ENCODE peak calls at places on chromosomes 7 and 10, in eight cellular contexts. O is mesenchymal stem cell; I is CD8-positive, alpha-beta T cell; P is heart right ventricle; M is suprapubic skin; Z is MM.1S; W is CD4-positive, alpha-beta memory T cell; V is colonic mucosa. N is an unnamed sample.

GRCh38 chr10:133002685-133003084 is 60.3 kb upstream of the CFAP46 start:
- DNase-seq in O (no peak), I (no peak), P (no peak), M (no peak), Z (no peak), W (no peak), V (no peak), N (no peak)

GRCh38 chr7:80106498-80107113 is 28.0 kb upstream of the GNAI1 start:
- DNase-seq in O (peak; percentile 35), I (no peak), P (no peak), M (no peak), Z (peak; percentile 53), W (no peak), V (no peak), N (no peak)

GRCh38 chr7:101400751-101401150 is 38.1 kb downstream of the COL26A1 start:
- DNase-seq in O (no peak), I (no peak), P (no peak), M (no peak), Z (no peak), W (no peak), V (no peak), N (no peak)

GRCh38 chr7:1351881-1352625 is 107.2 kb downstream of the MICALL2 start:
- DNase-seq in O (no peak), I (no peak), P (no peak), M (no peak), Z (no peak), W (no peak), V (no peak), N (no peak)

GRCh38 chr7:45663167-45663921 is 89.2 kb downstream of the ADCY1 start:
- DNase-seq in O (peak; percentile 20), I (peak; percentile 10), P (peak; percentile 18), M (peak; percentile 76), Z (no peak), W (no peak), V (peak; percentile 32), N (no peak)

GRCh38 chr10:31152421-31153133 is 120.9 kb upstream of the ZNF438 start:
- DNase-seq in O (no peak), I (no peak), P (peak; percentile 77), M (no peak), Z (no peak), W (no peak), V (no peak), N (no peak)

GRCh38 chr10:118926441-118926840 is 103.1 kb upstream of the NANOS1 start:
- DNase-seq in O (no peak), I (no peak), P (no peak), M (no peak), Z (no peak), W (no peak), V (no peak), N (no peak)

GRCh38 chr10:69124558-69125121 is 662 bp downstream of the VPS26A start:
- DNase-seq in O (peak; percentile 78), I (peak; percentile 51), P (peak; percentile 40), M (no peak), Z (peak; percentile 56), W (peak; percentile 52), V (peak; percentile 74), N (peak; percentile 55)

GRCh38 chr7:64686493-64687184 is 20.7 kb downstream of the ZNF107 start:
- DNase-seq in O (no peak), I (no peak), P (no peak), M (no peak), Z (no peak), W (no peak), V (no peak), N (no peak)

GRCh38 chr7:137020351-137020750 is 151.9 kb downstream of the CHRM2 start:
- DNase-seq in O (no peak), I (no peak), P (no peak), M (no peak), Z (no peak), W (no peak), V (no peak), N (no peak)

GRCh38 chr7:43511769-43512515 is 71.0 kb upstream of the STK17A start:
- DNase-seq in O (no peak), I (no peak), P (no peak), M (no peak), Z (no peak), W (no peak), V (no peak), N (no peak)

GRCh38 chr10:130687566-130687965 is 551.4 kb downstream of the GLRX3 start:
- DNase-seq in O (no peak), I (no peak), P (no peak), M (no peak), Z (no peak), W (no peak), V (no peak), N (no peak)

GRCh38 chr7:140192176-140192575 is 15.4 kb upstream of the KDM7A start:
- DNase-seq in O (no peak), I (no peak), P (no peak), M (no peak), Z (no peak), W (no peak), V (no peak), N (no peak)

GRCh38 chr10:131851332-131851731 is 49.5 kb upstream of the PPP2R2D start:
- DNase-seq in O (no peak), I (no peak), P (no peak), M (peak; percentile 35), Z (no peak), W (no peak), V (no peak), N (no peak)

GRCh38 chr10:77505431-77506334 is 131.9 kb downstream of the KCNMA1 start:
- DNase-seq in O (peak; percentile 92), I (no peak), P (no peak), M (no peak), Z (no peak), W (no peak), V (no peak), N (no peak)

GRCh38 chr10:119371704-119372663 is 164.6 kb downstream of the GRK5 start:
- DNase-seq in O (no peak), I (no peak), P (no peak), M (no peak), Z (no peak), W (no peak), V (no peak), N (peak; percentile 37)

GRCh38 chr7:4748267-4748666 is 27.2 kb upstream of the AP5Z1 start:
- DNase-seq in O (no peak), I (no peak), P (peak; percentile 51), M (no peak), Z (no peak), W (no peak), V (no peak), N (no peak)

GRCh38 chr10:43390791-43391190 is 18.2 kb downstream of the HNRNPF start:
- DNase-seq in O (peak; percentile 70), I (no peak), P (no peak), M (peak; percentile 49), Z (no peak), W (peak; percentile 44), V (no peak), N (no peak)

GRCh38 chr7:81244213-81244612 is 325.4 kb upstream of the SEMA3C start:
- DNase-seq in O (peak; percentile 10), I (no peak), P (no peak), M (no peak), Z (no peak), W (no peak), V (no peak), N (no peak)

GRCh38 chr7:113289140-113289740 is 170.9 kb upstream of the SMIM30 start:
- DNase-seq in O (no peak), I (no peak), P (no peak), M (no peak), Z (peak; percentile 58), W (no peak), V (no peak), N (peak; percentile 18)

GRCh38 chr10:132459252-132460028 is 62.4 kb downstream of the PWWP2B start:
- DNase-seq in O (no peak), I (no peak), P (no peak), M (peak; percentile 71), Z (no peak), W (no peak), V (peak; percentile 77), N (no peak)

GRCh38 chr7:95104739-95105138 is 197.3 kb downstream of the PPP1R9A start:
- DNase-seq in O (peak; percentile 57), I (no peak), P (no peak), M (no peak), Z (no peak), W (no peak), V (no peak), N (no peak)

GRCh38 chr10:72888151-72888638 is 5.3 kb upstream of the OIT3 start:
- DNase-seq in O (no peak), I (no peak), P (no peak), M (no peak), Z (no peak), W (no peak), V (no peak), N (no peak)

GRCh38 chr7:36204044-36204663 is 51.1 kb downstream of the EEPD1 start:
- DNase-seq in O (no peak), I (no peak), P (no peak), M (peak; percentile 41), Z (no peak), W (no peak), V (no peak), N (no peak)
- H3K27ac ChIP-seq in O (no peak overlapping the region), I (no peak overlapping the region), P (no peak overlapping the region), M (no peak overlapping the region), Z (no peak overlapping the region), W (no peak overlapping the region), V (no peak overlapping the region), N (no peak overlapping the region)

DNA sequence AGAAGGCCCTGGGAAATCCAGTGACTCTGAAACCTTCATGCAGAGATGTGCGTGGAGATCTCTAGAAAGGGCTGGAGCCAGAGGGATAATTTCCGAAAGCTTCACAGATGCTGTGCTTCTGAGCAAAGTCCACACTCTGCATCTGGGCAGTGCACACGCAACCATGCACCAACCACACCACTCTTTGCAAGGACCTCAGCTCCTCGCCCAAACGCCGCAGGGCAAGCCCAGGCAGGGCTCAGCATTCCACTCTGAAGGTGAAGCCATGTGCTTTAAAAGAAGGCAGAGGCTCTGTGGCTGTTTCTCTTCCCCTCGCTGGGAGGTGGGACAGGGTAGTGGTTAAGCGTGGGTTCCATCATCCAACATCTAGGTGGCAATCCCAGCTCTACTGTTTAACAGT is 48.4 kb downstream of the ASB13 start:
- DNase-seq in O (no peak), I (no peak), P (no peak), M (no peak), Z (no peak), W (no peak), V (no peak), N (no peak)
- H3K4me1 ChIP-seq in O (peaks cover 19% of the 10 kb centered on the region), I (peaks cover under 1% of the 10 kb centered on the region), P (peaks cover 3% of the 10 kb centered on the region), M (peaks cover 64% of the 10 kb centered on the region), Z (no peaks in the 10 kb centered on the region), W (no peaks in the 10 kb centered on the region), V (no peaks in the 10 kb centered on the region), N (no peaks in the 10 kb centered on the region)

DNA sequence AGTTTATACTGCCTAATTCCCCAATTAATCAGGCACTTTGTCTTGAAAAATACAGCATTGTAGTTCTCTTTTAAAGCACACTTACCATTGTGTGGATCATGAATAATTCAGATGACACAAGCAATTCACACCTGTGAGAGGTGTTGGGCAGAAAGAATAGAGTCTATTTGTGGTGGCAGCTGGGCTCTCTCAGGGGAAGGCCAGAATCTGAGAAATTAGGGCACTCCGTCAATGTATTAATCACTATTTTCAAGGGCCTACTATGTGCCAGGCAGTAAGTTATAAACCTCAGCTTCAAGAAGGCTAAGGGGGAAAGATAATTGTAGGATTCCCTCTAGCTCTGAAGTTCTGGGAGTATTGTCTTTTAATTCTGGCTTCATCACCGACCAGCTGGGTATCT is 2.4 kb downstream of the CHN2 start:
- DNase-seq in O (no peak), I (no peak), P (no peak), M (no peak), Z (peak; percentile 42), W (no peak), V (no peak), N (no peak)
- H3K27me3 ChIP-seq in O (peaks cover 63% of the 10 kb centered on the region), I (no peaks in the 10 kb centered on the region), P (peaks cover 4% of the 10 kb centered on the region), M (peaks cover 26% of the 10 kb centered on the region), Z (no peaks in the 10 kb centered on the region), W (no peaks in the 10 kb centered on the region), V (no peaks in the 10 kb centered on the region), N (no peaks in the 10 kb centered on the region)

GRCh38 chr10:71765176-71765906 is 8.0 kb downstream of the VSIR start:
- DNase-seq in O (no peak), I (no peak), P (peak; percentile 71), M (no peak), Z (no peak), W (no peak), V (no peak), N (no peak)
- H3K27ac ChIP-seq in O (no peak overlapping the region), I (peak overlapping the region; percentile 36), P (peak overlapping the region; percentile 99), M (peak overlapping the region; percentile 86), Z (no peak overlapping the region), W (peak overlapping the region; percentile 93), V (no peak overlapping the region), N (peak overlapping the region; percentile 57)